ENCODE peak calls at places on chromosomes 12 and 14, in seven cellular contexts. X is small intestine; J is neural progenitor cell; C is psoas muscle; B is CD8-positive, alpha-beta T cell; E is A549; Q is uterus. S is an unnamed sample.

GRCh38 chr12:31872831-31873604 is 86.2 kb upstream of the RESF1 start:
- DNase-seq in X (no peak), J (no peak), C (no peak), B (no peak), E (no peak), Q (no peak), S (no peak)

GRCh38 chr14:49134940-49135339 is 451.2 kb downstream of the RPS29 start:
- DNase-seq in X (no peak), J (peak), C (no peak), B (no peak), E (peak), Q (no peak), S (no peak)

GRCh38 chr12:52148541-52149181 is 43.2 kb downstream of the KRT80 start:
- DNase-seq in X (peak), J (no peak), C (no peak), B (no peak), E (peak), Q (no peak), S (no peak)

GRCh38 chr12:83850531-83850930 is 1062.1 kb downstream of the SLC6A15 start:
- DNase-seq in X (no peak), J (no peak), C (no peak), B (no peak), E (no peak), Q (no peak), S (no peak)

GRCh38 chr14:94697773-94698556 is 71.9 kb downstream of the GSC start:
- DNase-seq in X (no peak), J (no peak), C (no peak), B (no peak), E (no peak), Q (no peak), S (no peak)

GRCh38 chr14:71703477-71703876 is 228.8 kb upstream of the RGS6 start:
- DNase-seq in X (no peak), J (peak), C (no peak), B (no peak), E (no peak), Q (no peak), S (no peak)

GRCh38 chr12:77299910-77300772 is 234.8 kb upstream of the E2F7 start:
- DNase-seq in X (no peak), J (no peak), C (no peak), B (no peak), E (peak), Q (no peak), S (no peak)

GRCh38 chr14:103233328-103233727 is 100.7 kb upstream of the EIF5 start:
- DNase-seq in X (no peak), J (no peak), C (no peak), B (no peak), E (no peak), Q (no peak), S (no peak)

GRCh38 chr12:1517007-1517406 is 77.4 kb downstream of the FBXL14 start:
- DNase-seq in X (no peak), J (peak), C (no peak), B (peak), E (peak), Q (no peak), S (no peak)

GRCh38 chr14:30257946-30258661 is 300.9 kb upstream of the G2E3 start:
- DNase-seq in X (no peak), J (no peak), C (no peak), B (no peak), E (no peak), Q (no peak), S (no peak)

DNA sequence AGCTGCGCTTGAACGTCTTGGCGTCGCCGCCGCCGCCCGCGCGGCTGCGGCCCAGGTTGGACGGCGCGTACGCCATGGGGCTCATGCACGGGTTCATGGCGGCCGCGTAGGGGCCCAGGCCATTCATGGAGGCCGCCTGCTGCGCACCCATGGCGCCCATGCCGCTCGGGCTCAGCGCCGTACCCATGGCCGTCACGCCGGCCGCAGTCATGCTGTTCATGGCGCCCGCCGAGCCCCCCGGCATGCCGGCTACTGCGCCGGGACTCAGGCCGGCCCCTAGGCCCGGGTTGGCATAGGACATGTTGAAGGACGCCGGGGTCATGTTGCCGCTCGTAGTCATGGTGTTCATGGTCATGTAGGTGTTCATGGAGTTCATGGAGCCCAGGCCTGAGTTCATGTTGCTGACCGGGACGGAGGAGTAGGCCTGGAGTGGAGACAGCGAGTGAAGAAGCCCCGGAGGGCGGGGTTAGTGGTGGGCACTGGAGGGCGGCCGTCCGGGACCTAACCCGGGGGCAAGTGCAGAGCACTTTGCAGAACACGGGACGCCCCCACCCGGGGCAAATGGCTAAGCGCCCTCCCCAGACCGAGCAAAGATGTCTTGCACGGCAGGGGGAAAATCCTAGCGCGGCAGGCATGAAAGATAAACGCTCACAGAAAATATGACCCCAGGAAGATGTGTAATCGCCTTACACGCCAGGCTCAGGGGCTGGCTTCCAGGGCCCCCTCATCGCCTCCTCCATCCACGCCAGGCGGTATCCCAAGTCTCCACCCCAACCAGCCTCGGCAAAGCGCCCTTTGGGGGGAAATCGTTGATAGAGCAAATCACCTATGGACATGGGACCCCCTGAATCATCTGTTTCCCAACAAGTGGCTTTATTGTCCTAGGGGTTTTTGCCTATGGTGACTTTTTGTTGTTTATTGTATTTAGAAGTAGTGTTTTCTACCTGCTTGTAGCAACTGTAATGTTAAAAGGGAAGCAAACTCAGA is 2.5 kb downstream of the FOXA1 start:
- DNase-seq in X (peak), J (peak), C (no peak), B (no peak), E (peak), Q (no peak), S (no peak)
- H3K27ac ChIP-seq in X (peak), J (no peak), C (no peak), B (no peak), E (peak), Q (no peak), S (no peak)

GRCh38 chr12:89213139-89213538 is 139.2 kb downstream of the DUSP6 start:
- DNase-seq in X (no peak), J (no peak), C (no peak), B (no peak), E (no peak), Q (no peak), S (no peak)
- H3K27ac ChIP-seq in X (no peak), J (no peak), C (peak), B (no peak), E (no peak), Q (no peak), S (no peak)

DNA sequence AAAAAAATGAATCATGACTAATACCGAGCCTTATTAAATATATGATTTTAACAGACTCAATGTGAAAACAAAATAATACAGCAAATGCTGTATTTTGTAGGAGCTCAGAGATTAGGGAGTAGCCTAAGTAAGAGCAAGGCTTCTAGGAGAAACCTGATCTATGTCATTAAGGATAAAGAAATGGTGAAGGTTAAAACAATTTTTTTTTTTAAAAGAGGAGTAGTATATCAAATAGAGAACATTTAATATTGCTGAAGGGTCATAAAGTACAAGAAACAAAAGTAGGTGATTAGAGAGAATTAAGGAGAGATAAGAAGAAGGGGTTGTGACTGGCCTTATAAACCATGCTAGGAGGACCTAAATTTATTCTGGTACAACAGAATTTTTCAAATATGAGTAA is 39.1 kb downstream of the PPP1R12A start:
- DNase-seq in X (no peak), J (no peak), C (no peak), B (no peak), E (no peak), Q (no peak), S (no peak)
- H3K27ac ChIP-seq in X (no peak), J (no peak), C (no peak), B (no peak), E (no peak), Q (no peak), S (no peak)

GRCh38 chr14:91115986-91116385 is 2.1 kb downstream of the DGLUCY start:
- DNase-seq in X (no peak), J (no peak), C (no peak), B (no peak), E (no peak), Q (peak), S (no peak)

GRCh38 chr14:91117960-91118359 is 4.1 kb downstream of the DGLUCY start:
- DNase-seq in X (no peak), J (no peak), C (no peak), B (no peak), E (no peak), Q (no peak), S (no peak)

GRCh38 chr14:91118511-91119068 is 4.7 kb downstream of the DGLUCY start:
- DNase-seq in X (no peak), J (no peak), C (no peak), B (no peak), E (no peak), Q (no peak), S (no peak)

GRCh38 chr14:91114079-91115065 is 499 bp downstream of the DGLUCY start:
- DNase-seq in X (peak), J (peak), C (peak), B (peak), E (no peak), Q (peak), S (peak)

GRCh38 chr14:91116913-91117588 is 3.2 kb downstream of the DGLUCY start:
- DNase-seq in X (no peak), J (no peak), C (no peak), B (no peak), E (no peak), Q (no peak), S (no peak)
- H3K27ac ChIP-seq in X (peak), J (no peak), C (peak), B (peak), E (no peak), Q (peak), S (no peak)

DNA sequence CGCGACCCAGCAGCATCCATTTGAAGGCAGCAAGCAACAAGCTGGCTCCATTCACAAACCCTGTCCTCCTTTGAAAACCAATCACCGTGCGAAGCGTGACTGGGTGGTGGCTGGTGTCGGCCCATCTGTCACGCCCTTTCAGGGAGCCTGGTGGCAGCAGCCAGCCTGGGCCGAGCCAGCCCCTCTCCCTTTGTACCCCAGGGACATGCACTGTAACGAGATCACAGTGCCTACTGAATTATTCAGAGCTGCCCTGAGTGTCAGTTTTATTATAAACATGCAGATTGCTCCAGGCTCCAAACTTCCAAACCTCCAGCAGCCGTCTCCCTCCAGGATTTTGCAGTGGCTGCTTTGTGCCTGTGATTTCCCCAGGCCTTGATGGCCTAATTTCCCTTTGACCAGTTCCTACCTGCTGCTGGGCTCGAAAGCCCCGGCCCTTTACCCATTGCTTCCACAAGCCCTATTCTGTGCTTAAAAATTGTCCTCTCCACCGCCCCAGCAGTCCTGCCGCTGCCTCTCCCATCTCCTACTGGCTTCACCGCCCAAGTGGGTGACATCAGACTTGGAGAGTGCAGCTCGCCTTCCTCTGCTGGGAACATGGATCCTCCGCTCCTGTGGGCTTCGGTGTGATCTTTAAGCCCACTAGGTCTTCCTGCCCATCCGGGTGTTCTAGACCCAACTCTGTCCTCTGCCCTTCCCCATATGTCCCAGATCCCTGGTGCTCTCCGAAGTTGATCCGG is 22.5 kb upstream of the CTDSP2 start:
- DNase-seq in X (no peak), J (peak), C (peak), B (no peak), E (no peak), Q (peak), S (peak)
- H3K27ac ChIP-seq in X (no peak), J (no peak), C (peak), B (no peak), E (no peak), Q (peak), S (peak)

S was measured in substantia nigra.